ENCODE peak calls at places on chromosomes 6 and 20, in five cellular contexts. F is SJSA1, I is cardiac muscle cell, W is mesendoderm, Q is upper lobe of right lung. P is an unnamed sample.

GRCh38 chr20:50843331-50844276 is 48.7 kb downstream of the BCAS4 start:
- DNase-seq in F (no peak), I (no peak), W (no peak), Q (no peak), P (no peak)

GRCh38 chr6:36862164-36862847 is 12.3 kb downstream of the PPIL1 start:
- DNase-seq in F (peak; percentile 25), I (no peak), W (no peak), Q (no peak), P (no peak)

GRCh38 chr6:160300076-160300695 is 41.6 kb upstream of the SLC22A2 start:
- DNase-seq in F (no peak), I (peak; percentile 1), W (peak; percentile 58), Q (no peak), P (no peak)

GRCh38 chr20:15109494-15109893 is 772.1 kb upstream of the FLRT3 start:
- DNase-seq in F (no peak), I (no peak), W (no peak), Q (no peak), P (no peak)

GRCh38 chr6:125183391-125183790 is 29.8 kb downstream of the TPD52L1 start:
- DNase-seq in F (no peak), I (no peak), W (no peak), Q (no peak), P (no peak)

GRCh38 chr6:14975124-14975815 is 270.6 kb upstream of the JARID2 start:
- DNase-seq in F (no peak), I (no peak), W (no peak), Q (no peak), P (no peak)

GRCh38 chr6:156828280-156828703 is 51.1 kb downstream of the ARID1B start:
- DNase-seq in F (peak; percentile 61), I (no peak), W (peak; percentile 91), Q (no peak), P (no peak)

GRCh38 chr6:21022343-21023107 is 488.3 kb downstream of the CDKAL1 start:
- DNase-seq in F (peak; percentile 91), I (no peak), W (peak; percentile 93), Q (no peak), P (no peak)

GRCh38 chr20:1624811-1625690 is 5.2 kb upstream of the SIRPB1 start:
- DNase-seq in F (no peak), I (no peak), W (no peak), Q (no peak), P (no peak)

DNA sequence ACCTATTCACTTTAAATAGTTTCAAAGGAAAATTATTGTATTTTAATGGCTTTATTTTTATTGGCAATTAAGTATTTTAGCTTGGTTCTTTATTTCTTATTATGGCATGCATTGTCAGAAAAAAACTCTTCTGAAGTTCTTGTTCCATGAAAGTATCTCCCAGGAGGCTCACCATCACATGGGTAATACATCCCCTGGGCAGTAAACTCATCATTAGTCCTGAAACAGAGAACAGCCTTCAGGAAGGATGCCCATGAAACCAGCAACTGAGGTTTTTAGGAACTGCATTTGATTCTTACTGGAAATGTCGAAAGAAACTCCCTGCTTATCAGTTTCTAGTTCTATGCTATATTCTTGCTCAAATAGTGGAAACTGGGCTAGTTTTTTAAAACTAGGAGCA is 81.7 kb downstream of the RTN4IP1 start:
- DNase-seq in F (no peak), I (no peak), W (no peak), Q (no peak), P (no peak)
- H3K27ac ChIP-seq in F (peak overlapping the region; percentile 79), I (no peak overlapping the region), W (no peak overlapping the region), Q (peak overlapping the region; percentile 20), P (no peak overlapping the region)

GRCh38 chr6:123575218-123575617 is 61.5 kb downstream of the TRDN start:
- DNase-seq in F (no peak), I (no peak), W (no peak), Q (no peak), P (no peak)
- H3K27ac ChIP-seq in F (no peak overlapping the region), I (no peak overlapping the region), W (no peak overlapping the region), Q (no peak overlapping the region), P (no peak overlapping the region)

GRCh38 chr6:112232845-112233256 is 21.5 kb downstream of the LAMA4 start:
- DNase-seq in F (peak; percentile 55), I (no peak), W (no peak), Q (no peak), P (no peak)
- H3K27ac ChIP-seq in F (no peak overlapping the region), I (no peak overlapping the region), W (no peak overlapping the region), Q (peak overlapping the region; percentile 20), P (no peak overlapping the region)

DNA sequence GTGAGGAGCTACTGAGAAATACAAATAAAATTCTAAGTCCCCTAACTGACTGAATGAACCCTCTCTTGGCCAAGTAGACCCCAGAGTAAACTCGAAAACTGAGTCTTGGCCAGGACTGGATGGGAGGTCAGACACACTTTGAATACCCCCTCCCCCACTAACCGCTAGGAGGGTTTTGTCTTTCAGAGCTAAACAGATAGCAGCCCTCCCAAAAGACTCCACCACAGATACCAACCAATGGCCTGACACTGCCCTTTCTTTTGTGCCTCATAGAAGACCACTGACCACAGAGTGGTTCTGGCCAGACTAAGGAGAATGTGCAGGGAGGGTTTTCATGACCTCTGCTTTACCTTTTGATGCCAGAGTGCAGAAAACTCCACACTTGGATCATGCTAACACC is 42.1 kb downstream of the SPACA1 start:
- DNase-seq in F (no peak), I (no peak), W (peak; percentile 10), Q (no peak), P (no peak)
- H3K27ac ChIP-seq in F (no peak overlapping the region), I (no peak overlapping the region), W (no peak overlapping the region), Q (no peak overlapping the region), P (no peak overlapping the region)